ENCODE peak calls at places on chromosome 22, in six cellular contexts. U, Q, V, G, O and K are unnamed samples. For H3K9me3, the result is how much of the 10 kb centered on the place peaks cover.

GRCh38 chr22:26050079-26050478 is 119.2 kb upstream of the SEZ6L start:
- DNase-seq in Q (no peak), G (no peak), O (no peak), U (no peak), V (no peak), K (no peak)

GRCh38 chr22:37569921-37570660 is 9.8 kb downstream of the LGALS2 start:
- DNase-seq in U (no peak), O (no peak), G (no peak), V (no peak), Q (no peak), K (peak)

GRCh38 chr22:25125693-25126357 is 73.8 kb upstream of the CRYBB3 start:
- DNase-seq in U (no peak), G (no peak), V (no peak), Q (no peak), O (no peak), K (no peak)

GRCh38 chr22:46432164-46433068 is 96.9 kb downstream of the TRMU start:
- DNase-seq in U (no peak), V (no peak), O (no peak), G (no peak), Q (no peak), K (no peak)

GRCh38 chr22:31451709-31452571 is 37.7 kb downstream of the EIF4ENIF1 start:
- DNase-seq in G (peak), O (peak), V (no peak), U (peak), Q (no peak), K (no peak)

GRCh38 chr22:21972293-21972779 is 10.3 kb downstream of the TOP3B start:
- DNase-seq in Q (no peak), V (no peak), U (peak), O (peak), G (no peak), K (peak)

GRCh38 chr22:22893891-22894739 is 6.5 kb downstream of the IGLL5 start:
- DNase-seq in G (no peak), Q (no peak), O (no peak), U (no peak), V (no peak), K (no peak)

GRCh38 chr22:25386538-25386884 is 167.1 kb downstream of the CRYBB2 start:
- DNase-seq in V (no peak), U (no peak), Q (no peak), O (no peak), G (no peak), K (no peak)

GRCh38 chr22:44193537-44193896 is 12.8 kb downstream of the PARVG start:
- DNase-seq in U (no peak), V (no peak), O (no peak), G (no peak), Q (no peak), K (no peak)

GRCh38 chr22:20272700-20273099 is 4.6 kb upstream of the RTN4R start:
- DNase-seq in U (no peak), O (no peak), Q (no peak), G (no peak), V (no peak), K (no peak)

GRCh38 chr22:20275836-20276235 is 7.7 kb upstream of the RTN4R start:
- DNase-seq in G (no peak), V (no peak), O (no peak), Q (no peak), U (no peak), K (no peak)

GRCh38 chr22:20272174-20272573 is 4.1 kb upstream of the RTN4R start:
- DNase-seq in U (no peak), V (no peak), G (no peak), O (no peak), Q (no peak), K (no peak)

GRCh38 chr22:20273720-20274119 is 5.6 kb upstream of the RTN4R start:
- DNase-seq in U (no peak), Q (no peak), G (no peak), V (no peak), O (no peak), K (no peak)

GRCh38 chr22:20276468-20276867 is 8.3 kb upstream of the RTN4R start:
- DNase-seq in U (no peak), V (no peak), G (no peak), O (no peak), Q (no peak), K (no peak)
- H3K23ac ChIP-seq in U (no peak), V (no peak), G (no peak), O (no peak), Q (peak), K (no peak)

GRCh38 chr22:36028646-36029405 is at the start of gene RBFOX2:
- DNase-seq in G (peak), O (peak), U (peak), V (peak), Q (peak), K (peak)

GRCh38 chr22:36026741-36027140 is 1.9 kb downstream of the RBFOX2 start:
- DNase-seq in G (no peak), Q (no peak), V (no peak), O (peak), U (peak), K (no peak)

GRCh38 chr22:36027579-36027959 is 1.1 kb downstream of the RBFOX2 start:
- DNase-seq in V (no peak), Q (no peak), G (no peak), U (no peak), O (peak), K (no peak)

GRCh38 chr22:36029406-36029755 is 757 bp upstream of the RBFOX2 start:
- DNase-seq in V (no peak), U (peak), Q (no peak), O (no peak), G (peak), K (no peak)

GRCh38 chr22:36027960-36028645 is 521 bp downstream of the RBFOX2 start:
- DNase-seq in V (no peak), U (no peak), Q (peak), G (no peak), O (no peak), K (no peak)
- H2BK120ac ChIP-seq in V (no peak), U (peak), Q (no peak), G (peak), O (peak), K (peak)

GRCh38 chr22:47543447-47543846 is 781.0 kb downstream of the TBC1D22A start:
- DNase-seq in Q (no peak), V (no peak), U (no peak), O (no peak), G (no peak), K (no peak)
- H3K9me3 ChIP-seq in Q (half or more), V (half or more), U (under half), O (under half), G (half or more), K (half or more)

GRCh38 chr22:42613869-42614268 is 814 bp downstream of the POLDIP3 start:
- DNase-seq in O (peak), V (no peak), U (no peak), G (peak), Q (no peak), K (no peak)
- H3K23ac ChIP-seq in O (no peak), V (no peak), U (peak), G (no peak), Q (no peak), K (no peak)

DNA sequence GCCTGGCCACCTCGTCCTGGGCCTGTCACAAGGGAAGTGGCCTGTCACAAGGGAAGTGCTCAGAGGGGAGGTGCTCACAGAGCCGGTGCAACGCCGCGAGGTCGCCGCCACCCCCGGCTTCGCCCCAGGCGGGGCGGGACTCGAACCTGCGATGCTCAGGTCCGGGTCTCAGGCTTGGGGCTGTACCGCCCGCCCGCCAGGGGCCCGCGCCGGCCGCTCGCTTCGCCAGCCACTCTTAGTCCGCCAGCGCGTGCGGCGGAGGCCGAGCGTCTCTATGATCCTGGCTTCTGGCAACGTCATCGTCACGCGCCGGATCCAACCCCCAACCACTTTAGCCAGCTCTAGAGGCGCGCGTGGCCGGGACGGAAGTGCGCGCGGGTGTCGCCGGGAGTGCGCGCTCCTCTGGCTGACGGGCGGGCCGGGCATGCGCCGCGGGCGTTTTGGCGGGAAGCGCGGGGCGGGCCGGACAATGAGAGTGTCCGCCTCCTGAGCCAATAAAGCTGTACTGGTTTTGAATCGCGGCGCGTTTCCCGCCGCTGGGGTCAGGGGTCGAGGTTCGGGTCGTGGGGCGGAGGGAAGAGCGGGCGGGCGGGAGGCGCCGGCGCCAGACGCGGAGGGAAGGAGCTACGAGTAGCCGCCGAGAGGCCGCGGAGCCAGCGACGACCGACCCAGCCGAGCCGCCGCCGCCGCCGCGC is at the start of gene TRMT2A:
- DNase-seq in Q (peak), G (peak), V (peak), U (peak), O (peak), K (peak)
- H2BK120ac ChIP-seq in Q (no peak), G (peak), V (peak), U (peak), O (peak), K (peak)

GRCh38 chr22:48263791-48264351 is 1501.4 kb downstream of the TBC1D22A start:
- DNase-seq in Q (no peak), U (no peak), O (no peak), V (no peak), G (no peak), K (no peak)
- H3K9me3 ChIP-seq in Q (under half), U (half or more), O (under half), V (under half), G (under half), K (under half)

DNA sequence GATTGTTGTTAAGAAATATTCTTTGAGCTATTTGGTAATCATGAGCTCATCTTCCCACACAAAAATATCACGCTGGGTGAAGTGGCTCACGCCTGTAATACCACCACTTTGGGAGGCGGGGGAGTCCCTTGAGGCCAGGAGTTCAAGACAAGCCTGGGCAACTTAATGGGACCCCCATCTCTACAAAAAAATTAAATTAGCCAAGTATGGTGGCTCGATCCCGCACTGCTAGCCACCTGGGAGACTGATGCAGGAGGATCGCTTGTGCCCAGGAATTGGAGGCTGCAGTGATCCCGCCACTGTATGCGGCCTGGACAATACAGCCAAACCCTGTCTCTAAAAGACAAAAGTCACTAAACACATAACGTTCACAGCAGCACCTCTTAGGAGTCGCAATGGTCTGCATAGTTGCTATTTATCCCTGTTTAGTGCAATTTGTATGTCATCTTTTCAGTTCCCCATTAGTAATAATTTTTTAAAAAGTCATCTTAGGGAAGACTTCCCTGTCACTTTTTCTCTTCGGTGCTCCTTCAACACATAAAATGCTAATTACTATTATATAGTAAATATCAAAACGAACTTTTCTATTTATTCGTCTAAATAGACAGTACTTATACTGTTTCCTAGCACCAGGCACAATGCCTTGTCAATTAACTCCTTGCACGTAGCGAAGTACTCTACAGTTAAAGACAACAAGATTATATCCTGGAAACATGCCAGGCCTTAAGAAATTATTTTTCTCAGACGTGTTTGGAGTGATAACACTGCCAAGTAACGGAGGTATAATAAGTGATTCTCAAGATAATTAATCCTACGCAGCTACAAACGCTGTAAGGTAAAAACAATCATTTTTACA is 1.1 kb downstream of the ST13 start:
- DNase-seq in G (no peak), Q (no peak), O (peak), V (no peak), U (no peak), K (no peak)
- H3K23ac ChIP-seq in G (no peak), Q (no peak), O (no peak), V (no peak), U (peak), K (no peak)

GRCh38 chr22:29062286-29062949 is 787 bp upstream of the C22orf31 start:
- DNase-seq in U (no peak), Q (no peak), G (no peak), V (no peak), O (no peak), K (no peak)
- H2BK120ac ChIP-seq in U (no peak), Q (no peak), G (peak), V (no peak), O (no peak), K (no peak)

DNA sequence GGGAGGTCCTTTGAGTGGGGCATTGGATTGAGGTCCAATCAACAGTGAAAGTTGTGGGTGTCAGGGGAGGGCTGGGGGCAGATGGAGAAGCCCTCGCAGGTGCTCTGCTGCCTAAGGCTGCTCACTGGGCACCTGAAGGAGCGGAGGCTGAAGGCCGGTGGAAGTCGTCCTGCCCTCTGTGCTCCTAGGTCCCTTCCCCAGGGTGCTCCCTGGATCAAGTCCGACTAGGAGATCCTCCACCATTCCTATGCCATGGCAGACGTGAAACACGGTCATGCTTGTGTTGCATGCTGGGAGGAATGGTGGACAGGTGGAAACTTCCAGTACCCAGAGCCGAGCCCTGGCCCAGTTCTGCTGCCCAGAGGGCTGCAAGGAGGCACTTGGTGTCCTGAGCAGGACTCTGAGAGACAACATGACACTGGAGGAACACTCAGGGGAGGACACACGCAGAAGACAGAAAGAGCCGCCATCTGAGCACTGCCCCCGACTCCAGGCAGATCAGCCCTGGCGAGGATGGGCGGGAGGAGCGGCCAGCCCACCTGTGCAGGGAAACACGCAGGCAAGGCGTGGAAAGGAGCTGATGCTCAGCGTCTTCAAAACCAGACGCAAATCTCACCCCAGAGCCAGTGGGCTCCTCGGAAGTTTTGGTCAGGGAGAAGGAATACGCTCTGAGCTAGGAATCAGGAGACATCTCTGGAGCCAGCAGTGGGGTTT is 786.8 kb downstream of the BRD1 start:
- DNase-seq in U (no peak), G (no peak), V (no peak), O (no peak), Q (no peak), K (no peak)
- H3K9me3 ChIP-seq in U (half or more), G (under half), V (under half), O (under half), Q (under half), K (under half)